ENCODE peak calls at places on chromosomes 2 and 18, in five cellular contexts. F is fibroblast of the conjunctiva, U is cardiac fibroblast, H is T-cell, A is sigmoid colon. C is an unnamed sample.

GRCh38 chr18:25373443-25373842 is 21.5 kb upstream of the ZNF521 start:
- DNase-seq in A (no peak), U (no peak), H (no peak), F (no peak), C (no peak)

GRCh38 chr18:63322908-63323634 is 3.5 kb upstream of the BCL2 start:
- DNase-seq in A (peak), H (peak), F (peak), U (peak), C (peak)

GRCh38 chr2:239019193-239019581 is 171.3 kb downstream of the TWIST2 start:
- DNase-seq in U (no peak), F (no peak), A (peak), H (no peak), C (no peak)

GRCh38 chr18:41873730-41874129 is 81.3 kb upstream of the PIK3C3 start:
- DNase-seq in A (no peak), F (no peak), U (no peak), H (no peak), C (no peak)

GRCh38 chr2:4673025-4673489 is 969.7 kb downstream of the DCDC2C start:
- DNase-seq in F (no peak), U (no peak), H (no peak), A (no peak), C (no peak)

GRCh38 chr2:109529532-109530449 is 84.0 kb downstream of the SEPTIN10 start:
- DNase-seq in A (peak), H (no peak), U (peak), F (no peak), C (no peak)

GRCh38 chr2:169393068-169393590 is 30.8 kb upstream of the LRP2 start:
- DNase-seq in H (no peak), U (no peak), F (no peak), A (no peak), C (no peak)

GRCh38 chr2:239768907-239769573 is 256.1 kb downstream of the NDUFA10 start:
- DNase-seq in F (no peak), H (no peak), A (no peak), U (no peak), C (no peak)

GRCh38 chr2:115774361-115774760 is 1331.9 kb downstream of the DPP10 start:
- DNase-seq in F (no peak), U (no peak), A (no peak), H (no peak), C (no peak)

GRCh38 chr18:34023471-34023870 is 201.2 kb downstream of the NOL4 start:
- DNase-seq in A (no peak), H (no peak), U (no peak), F (no peak), C (no peak)

GRCh38 chr2:190121971-190122370 is 59.4 kb upstream of the MSTN start:
- DNase-seq in U (peak), F (no peak), H (no peak), A (no peak), C (no peak)

GRCh38 chr2:177334940-177335543 is 57.5 kb upstream of the AGPS start:
- DNase-seq in F (no peak), A (no peak), H (no peak), U (peak), C (peak)

GRCh38 chr2:123098618-123099017 is 926.5 kb upstream of the CNTNAP5 start:
- DNase-seq in A (no peak), F (no peak), H (no peak), U (no peak), C (no peak)

GRCh38 chr2:195447353-195447975 is 209.6 kb upstream of the SLC39A10 start:
- DNase-seq in A (no peak), H (no peak), U (no peak), F (no peak), C (no peak)

GRCh38 chr2:65710779-65711295 is 278.4 kb upstream of the SPRED2 start:
- DNase-seq in U (no peak), F (no peak), A (no peak), H (no peak), C (no peak)

GRCh38 chr2:220876074-220876824 is 695.9 kb downstream of the EPHA4 start:
- DNase-seq in F (no peak), U (no peak), H (no peak), A (no peak), C (no peak)

GRCh38 chr2:220891405-220891804 is 680.7 kb downstream of the EPHA4 start:
- DNase-seq in U (peak), H (no peak), F (peak), A (no peak), C (no peak)

GRCh38 chr2:105299290-105299689 is 30.2 kb downstream of the TGFBRAP1 start:
- DNase-seq in A (no peak), U (no peak), F (no peak), H (no peak), C (no peak)

GRCh38 chr18:61957801-61958516 is 65.2 kb upstream of the RNF152 start:
- DNase-seq in U (no peak), H (no peak), F (no peak), A (no peak), C (no peak)

GRCh38 chr2:16578081-16578480 is 87.6 kb downstream of the CYRIA start:
- DNase-seq in U (no peak), A (no peak), F (no peak), H (no peak), C (no peak)

GRCh38 chr18:62777814-62778213 is 62.5 kb downstream of the PHLPP1 start:
- DNase-seq in H (no peak), U (no peak), A (no peak), F (no peak), C (no peak)

GRCh38 chr2:117835990-117836760 is 21.7 kb downstream of the DDX18 start:
- DNase-seq in A (peak), F (peak), H (peak), U (peak), C (peak)

GRCh38 chr2:239313776-239314175 is 87.0 kb downstream of the HDAC4 start:
- DNase-seq in F (no peak), U (no peak), H (no peak), A (peak), C (no peak)

GRCh38 chr18:57469884-57470283 is 34.7 kb downstream of the ONECUT2 start:
- DNase-seq in H (no peak), U (no peak), A (no peak), F (no peak), C (no peak)

GRCh38 chr2:30514134-30514860 is 67.3 kb downstream of the LCLAT1 start:
- DNase-seq in H (no peak), U (peak), A (no peak), F (peak), C (no peak)

GRCh38 chr18:55236150-55236931 is 277.1 kb upstream of the CCDC68 start:
- DNase-seq in A (no peak), F (no peak), H (no peak), U (peak), C (no peak)

GRCh38 chr2:49770919-49771318 is 616.6 kb upstream of the FSHR start:
- DNase-seq in U (peak), F (peak), H (no peak), A (no peak), C (no peak)

GRCh38 chr18:31252522-31252921 is 65.4 kb upstream of the DSG1 start:
- DNase-seq in U (no peak), H (no peak), A (no peak), F (no peak), C (no peak)

GRCh38 chr2:75076088-75076487 is 117.6 kb downstream of the POLE4 start:
- DNase-seq in F (no peak), U (no peak), A (no peak), H (no peak), C (no peak)

GRCh38 chr2:200509227-200509607 is 651 bp downstream of the KCTD18 start:
- DNase-seq in H (no peak), A (no peak), U (peak), F (no peak), C (no peak)

C was measured in central memory CD4-positive, alpha-beta T cell.